ENCODE peak calls at places on chromosomes 6 and 20, in six cellular contexts. Z is pancreas, A is caudate nucleus, P is neural progenitor cell, Y is ovary, N is neuronal stem cell. W is an unnamed sample.
A peak's percentile ranks its signal among the peaks of the same experiment; 100 is the strongest.

GRCh38 chr6:72130327-72130726 is 244.0 kb downstream of the RIMS1 start:
- DNase-seq in Z (no peak), A (no peak), P (no peak), Y (no peak), N (no peak), W (no peak)

GRCh38 chr6:138088307-138088744 is 18.9 kb downstream of the PERP start:
- DNase-seq in Z (no peak), A (no peak), P (no peak), Y (no peak), N (no peak), W (no peak)

GRCh38 chr6:10528170-10528981 is 7.2 kb downstream of the GCNT2 start:
- DNase-seq in Z (peak; percentile 34), A (no peak), P (no peak), Y (no peak), N (no peak), W (no peak)

GRCh38 chr20:55333798-55334197 is 671.5 kb downstream of the CBLN4 start:
- DNase-seq in Z (no peak), A (no peak), P (peak; percentile 13), Y (no peak), N (no peak), W (no peak)

GRCh38 chr20:14785065-14785743 is 447.8 kb upstream of the FLRT3 start:
- DNase-seq in Z (no peak), A (no peak), P (no peak), Y (no peak), N (no peak), W (no peak)

GRCh38 chr6:155224031-155224451 is 39.8 kb upstream of the CLDN20 start:
- DNase-seq in Z (no peak), A (peak; percentile 35), P (no peak), Y (no peak), N (no peak), W (no peak)

GRCh38 chr6:107871981-107872380 is 47.9 kb upstream of the SCML4 start:
- DNase-seq in Z (no peak), A (no peak), P (no peak), Y (no peak), N (no peak), W (no peak)

GRCh38 chr6:133610271-133610840 is 278.6 kb upstream of the TCF21 start:
- DNase-seq in Z (no peak), A (no peak), P (no peak), Y (no peak), N (no peak), W (no peak)

GRCh38 chr20:58016779-58017178 is 211.7 kb downstream of the ANKRD60 start:
- DNase-seq in Z (no peak), A (no peak), P (no peak), Y (no peak), N (no peak), W (no peak)

GRCh38 chr6:139927236-139927635 is 552.8 kb upstream of the CITED2 start:
- DNase-seq in Z (no peak), A (no peak), P (no peak), Y (no peak), N (no peak), W (no peak)

GRCh38 chr20:59154317-59155013 is 9.2 kb upstream of the ZNF831 start:
- DNase-seq in Z (no peak), A (no peak), P (no peak), Y (no peak), N (no peak), W (no peak)

GRCh38 chr20:58867211-58867610 is 14.7 kb downstream of the GNAS start:
- DNase-seq in Z (no peak), A (no peak), P (no peak), Y (peak; percentile 37), N (no peak), W (no peak)

DNA sequence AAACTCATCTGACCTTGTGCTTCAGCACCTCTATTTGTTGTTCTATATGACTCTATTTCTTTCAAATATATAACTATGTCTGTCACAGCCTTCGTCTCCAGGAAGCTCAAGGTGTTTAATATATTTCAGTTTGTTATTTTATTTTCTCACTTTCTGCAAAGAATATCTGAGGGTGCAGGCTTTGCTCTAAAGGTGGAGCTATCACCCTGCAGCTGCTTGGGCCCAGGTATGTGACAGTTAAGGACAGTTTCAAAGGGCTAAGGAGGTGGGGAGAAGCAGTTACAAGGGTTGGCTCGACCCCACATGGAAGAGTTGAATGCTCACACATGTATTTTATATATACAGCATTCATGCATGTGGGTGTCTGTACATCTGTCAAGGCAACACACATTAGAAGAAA is 405.6 kb downstream of the BTBD9 start:
- DNase-seq in Z (no peak), A (no peak), P (no peak), Y (no peak), N (no peak), W (no peak)
- H3K27ac ChIP-seq in Z (no peak overlapping the region), A (no peak overlapping the region), P (no peak overlapping the region), Y (no peak overlapping the region), N (no peak overlapping the region), W (no peak overlapping the region)

DNA sequence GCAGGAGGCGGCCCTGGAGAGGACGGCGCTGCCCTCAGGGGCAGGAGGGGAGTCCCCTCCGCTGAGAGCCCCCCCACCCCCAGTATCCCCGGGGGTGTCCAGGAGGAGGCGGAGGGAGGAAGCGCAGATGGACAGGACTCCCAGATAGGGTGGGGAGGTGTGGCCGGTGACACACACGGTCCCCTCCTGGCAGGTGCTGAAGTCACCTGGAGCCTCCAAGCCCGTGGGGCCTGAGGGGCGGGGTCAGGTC is 1.4 kb downstream of the STMN3 start:
- DNase-seq in Z (peak; percentile 25), A (no peak), P (no peak), Y (no peak), N (no peak), W (no peak)
- H3K27ac ChIP-seq in Z (peak overlapping the region; percentile 10), A (peak overlapping the region; percentile 8), P (no peak overlapping the region), Y (no peak overlapping the region), N (no peak overlapping the region), W (peak overlapping the region; percentile 88)

DNA sequence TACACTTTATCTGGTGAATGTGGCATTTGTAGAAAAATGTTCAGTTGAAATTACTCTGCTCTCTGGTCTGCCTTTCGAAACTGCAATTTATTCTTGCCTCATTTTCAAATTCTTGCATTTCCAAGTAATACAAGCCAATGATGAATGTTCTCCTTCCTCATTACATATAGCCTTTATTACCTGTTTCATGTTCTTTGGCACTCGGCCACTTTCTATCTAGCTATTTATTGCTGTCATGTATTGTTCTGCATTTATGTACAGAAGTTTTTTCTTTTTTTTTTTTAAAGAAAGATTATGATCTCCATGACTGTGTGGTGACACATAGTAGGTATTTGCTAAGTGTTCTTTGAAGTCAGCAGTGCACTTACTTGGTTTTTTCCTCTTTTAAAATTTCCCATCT is 261.4 kb downstream of the ZFAND3 start:
- DNase-seq in Z (no peak), A (no peak), P (no peak), Y (no peak), N (no peak), W (no peak)
- H3K27ac ChIP-seq in Z (no peak overlapping the region), A (no peak overlapping the region), P (no peak overlapping the region), Y (no peak overlapping the region), N (no peak overlapping the region), W (no peak overlapping the region)

DNA sequence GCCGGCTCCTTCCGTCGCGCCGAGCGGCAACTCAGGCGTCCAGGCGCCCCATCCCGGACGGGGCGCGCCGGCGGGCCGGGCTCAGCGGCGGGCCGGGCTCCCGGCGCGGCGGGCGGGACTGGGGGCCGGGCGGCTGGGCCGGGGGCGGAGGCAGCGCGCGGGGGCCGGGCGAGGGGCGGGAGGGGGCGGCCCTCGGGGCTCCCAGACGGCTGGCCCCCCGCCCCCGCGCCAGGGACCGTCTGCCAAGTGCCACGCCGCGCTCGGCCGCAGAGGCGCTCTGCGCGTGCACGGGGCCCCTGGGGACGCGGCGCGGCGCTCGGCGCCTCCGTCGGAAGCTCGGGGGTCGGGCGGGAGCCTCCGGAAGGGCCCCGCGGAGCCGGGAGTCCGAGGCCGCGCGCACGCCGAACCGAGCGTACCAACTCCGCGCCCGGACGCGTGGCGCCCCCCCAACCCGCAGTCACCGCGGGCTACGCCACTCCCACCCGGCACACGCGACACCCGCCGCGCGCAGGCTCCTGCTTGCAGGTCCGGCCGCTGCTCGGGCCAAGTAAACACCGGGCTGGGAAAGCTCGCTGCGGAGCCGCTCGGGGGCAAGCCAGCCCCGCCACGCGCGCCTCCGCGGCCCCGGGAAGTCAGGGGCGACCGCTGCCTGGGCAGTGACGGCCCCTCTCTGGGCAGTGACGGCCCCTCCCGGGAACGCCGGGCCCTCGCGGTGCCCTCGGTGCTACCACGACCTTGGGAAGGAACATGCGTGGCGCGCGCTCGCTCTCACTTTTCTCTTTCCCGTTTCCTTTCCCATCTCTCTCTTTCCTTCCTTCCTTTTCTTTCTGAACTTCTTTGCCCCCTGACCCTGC is at the start of gene PREX1:
- DNase-seq in Z (peak; percentile 39), A (peak; percentile 76), P (peak; percentile 91), Y (peak; percentile 62), N (peak; percentile 78), W (peak; percentile 78)
- H3K27ac ChIP-seq in Z (no peak within 1 kb of the TSS), A (peak within 1 kb of the TSS; percentile 78), P (no peak within 1 kb of the TSS), Y (no peak within 1 kb of the TSS), N (no peak within 1 kb of the TSS), W (peak within 1 kb of the TSS; percentile 96)

GRCh38 chr6:125831660-125832059 is 40.9 kb downstream of the NCOA7 start:
- DNase-seq in Z (no peak), A (no peak), P (no peak), Y (no peak), N (no peak), W (no peak)
- H3K27ac ChIP-seq in Z (no peak overlapping the region), A (no peak overlapping the region), P (no peak overlapping the region), Y (no peak overlapping the region), N (no peak overlapping the region), W (peak overlapping the region; percentile 7)

W was measured in dorsolateral prefrontal cortex.